ENCODE peak calls at places on chromosome 7, in seven cellular contexts. X is heart left ventricle, V is adrenal gland, D is IMR-90, P is osteocyte, R is GM13976, N is heart right ventricle. K is an unnamed sample.

GRCh38 chr7:73963252-73963822 is 64.6 kb upstream of the ELN start:
- DNase-seq in N (no peak), X (no peak), V (no peak), D (no peak), R (no peak), P (no peak), K (no peak)

GRCh38 chr7:42964293-42964692 is 32.1 kb downstream of the MRPL32 start:
- DNase-seq in V (no peak), P (no peak), N (no peak), R (no peak), X (no peak), D (no peak), K (no peak)

GRCh38 chr7:114021135-114021534 is 102.3 kb upstream of the PPP1R3A start:
- DNase-seq in R (no peak), D (peak), X (no peak), N (no peak), P (no peak), V (no peak), K (no peak)

GRCh38 chr7:20783131-20783715 is 3.5 kb downstream of the SP8 start:
- DNase-seq in P (no peak), D (no peak), R (no peak), N (no peak), X (no peak), V (no peak), K (no peak)

GRCh38 chr7:43531700-43532099 is 51.2 kb upstream of the STK17A start:
- DNase-seq in X (peak), D (no peak), N (peak), R (no peak), P (no peak), V (peak), K (no peak)

GRCh38 chr7:157430721-157431120 is 93.9 kb downstream of the DNAJB6 start:
- DNase-seq in X (no peak), P (no peak), N (no peak), R (no peak), D (no peak), V (no peak), K (no peak)

GRCh38 chr7:33903770-33904679 is 1.3 kb upstream of the BMPER start:
- DNase-seq in R (peak), V (peak), P (no peak), X (peak), D (peak), N (peak), K (peak)

GRCh38 chr7:14717711-14718304 is 184.7 kb downstream of the DGKB start:
- DNase-seq in V (no peak), X (no peak), N (no peak), P (no peak), D (peak), R (no peak), K (no peak)

GRCh38 chr7:140223515-140224221 is 46.9 kb upstream of the KDM7A start:
- DNase-seq in R (no peak), D (no peak), N (no peak), P (no peak), V (no peak), X (no peak), K (no peak)

GRCh38 chr7:143318661-143319060 is 2.8 kb downstream of the CLCN1 start:
- DNase-seq in X (peak), R (no peak), D (peak), V (no peak), N (no peak), P (no peak), K (no peak)

GRCh38 chr7:77702451-77703219 is 6.4 kb downstream of the RSBN1L start:
- DNase-seq in N (no peak), V (no peak), D (no peak), R (no peak), P (no peak), X (no peak), K (no peak)

GRCh38 chr7:63065684-63066083 is 933.0 kb upstream of the ZNF722 start:
- DNase-seq in X (no peak), N (no peak), P (peak), V (no peak), D (no peak), R (no peak), K (no peak)

GRCh38 chr7:155775691-155776090 is 36.6 kb downstream of the SHH start:
- DNase-seq in X (no peak), P (no peak), V (no peak), D (no peak), R (no peak), N (no peak), K (no peak)

GRCh38 chr7:7103343-7104313 is 78.7 kb upstream of the C1GALT1 start:
- DNase-seq in N (peak), R (peak), V (no peak), X (no peak), P (no peak), D (peak), K (peak)

GRCh38 chr7:43572516-43573049 is 10.3 kb upstream of the STK17A start:
- DNase-seq in X (peak), N (peak), P (no peak), V (no peak), D (peak), R (no peak), K (no peak)

GRCh38 chr7:49766966-49767365 is 6.5 kb upstream of the VWC2 start:
- DNase-seq in N (no peak), D (no peak), X (no peak), R (peak), V (no peak), P (no peak), K (peak)

GRCh38 chr7:74569501-74570075 is 87.9 kb upstream of the GTF2I start:
- DNase-seq in R (no peak), X (no peak), V (no peak), D (no peak), P (no peak), N (no peak), K (no peak)

GRCh38 chr7:117322741-117323584 is at the start of gene WNT2:
- DNase-seq in V (no peak), N (no peak), P (no peak), R (peak), D (peak), X (no peak), K (no peak)

GRCh38 chr7:5187605-5188004 is 2.4 kb upstream of the WIPI2 start:
- DNase-seq in N (no peak), X (no peak), R (no peak), D (no peak), V (no peak), P (no peak), K (no peak)

GRCh38 chr7:71682841-71683341 is 550.9 kb downstream of the GALNT17 start:
- DNase-seq in R (no peak), N (no peak), D (no peak), X (no peak), V (no peak), P (no peak), K (no peak)

GRCh38 chr7:112864380-112864779 is 74.2 kb upstream of the TMEM168 start:
- DNase-seq in P (no peak), D (no peak), R (no peak), X (no peak), V (no peak), N (no peak), K (no peak)

GRCh38 chr7:25029075-25029474 is 49.1 kb upstream of the OSBPL3 start:
- DNase-seq in X (no peak), N (no peak), D (no peak), V (no peak), P (no peak), R (no peak), K (no peak)

GRCh38 chr7:16067695-16068094 is 353.6 kb downstream of the CRPPA start:
- DNase-seq in P (no peak), X (no peak), D (no peak), N (no peak), V (no peak), R (no peak), K (no peak)

GRCh38 chr7:142248166-142249160 is 9.4 kb downstream of the PRSS58 start:
- DNase-seq in R (no peak), X (no peak), N (no peak), P (no peak), D (no peak), V (no peak), K (no peak)

GRCh38 chr7:33040803-33041516 is 21.6 kb downstream of the NT5C3A start:
- DNase-seq in X (no peak), R (peak), V (peak), D (peak), N (no peak), P (no peak), K (peak)

GRCh38 chr7:55054252-55054651 is 35.4 kb downstream of the EGFR start:
- DNase-seq in X (no peak), V (no peak), R (no peak), P (no peak), N (no peak), D (no peak), K (no peak)
- TF ChIP-seq CTCF in X (peak), V (no peak), R (no peak), P (no peak), N (no peak), D (no peak), K (no peak)

GRCh38 chr7:133585003-133585668 is 332.3 kb downstream of the EXOC4 start:
- DNase-seq in V (no peak), R (no peak), N (no peak), P (no peak), D (no peak), X (no peak), K (no peak)
- TF ChIP-seq CTCF in V (no peak), R (no peak), N (no peak), P (no peak), D (no peak), X (no peak), K (no peak)

GRCh38 chr7:154698726-154699291 is 304.1 kb downstream of the PAXIP1 start:
- DNase-seq in P (no peak), N (no peak), X (no peak), V (no peak), R (no peak), D (no peak), K (no peak)
- TF ChIP-seq CTCF in P (no peak), N (no peak), X (peak), V (no peak), R (peak), D (no peak), K (peak)

GRCh38 chr7:51324206-51324884 is 7.7 kb upstream of the COBL start:
- DNase-seq in D (no peak), X (no peak), V (no peak), R (no peak), N (no peak), P (peak), K (no peak)
- TF ChIP-seq CTCF in D (no peak), X (no peak), V (no peak), R (no peak), N (no peak), P (no peak), K (no peak)

DNA sequence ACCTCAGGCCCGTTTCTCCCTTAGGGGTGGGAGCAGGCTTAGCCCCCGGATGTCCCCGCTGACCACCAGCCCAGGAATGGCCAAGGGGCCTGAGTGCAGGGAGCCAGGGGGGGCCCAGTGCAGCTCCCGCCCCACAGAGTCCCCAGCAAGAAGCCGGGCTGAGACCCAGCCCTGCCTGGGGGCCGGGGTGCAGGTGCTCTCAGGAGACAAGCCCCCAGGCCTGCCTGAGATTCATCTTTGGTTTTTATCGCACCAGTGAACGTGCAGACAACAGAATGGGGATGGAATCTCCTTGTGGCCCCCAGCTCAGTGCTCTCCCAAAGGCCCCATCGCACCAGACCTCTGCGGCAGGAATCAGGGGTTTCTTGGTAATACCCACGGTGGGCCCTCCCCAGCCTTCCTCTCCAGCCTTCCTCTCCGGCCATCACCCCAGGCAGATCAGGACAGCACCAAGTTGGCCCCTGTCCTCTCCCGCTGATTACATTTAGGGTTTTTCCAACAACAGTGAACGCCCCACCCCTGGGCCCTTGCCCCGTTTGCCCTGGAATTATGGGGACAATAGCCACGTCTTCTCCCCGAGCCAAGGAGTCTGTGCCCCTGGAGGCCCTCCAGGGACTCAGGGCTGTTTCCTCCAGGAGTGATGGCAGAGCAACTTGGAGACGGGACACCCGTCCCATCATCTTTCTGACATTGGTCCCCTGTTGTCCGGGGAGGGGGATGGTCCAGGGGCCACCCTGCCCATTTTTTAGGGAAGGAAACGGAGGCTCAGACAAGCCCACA is 22.4 kb downstream of the ADAP1 start:
- DNase-seq in X (peak), P (no peak), R (no peak), V (no peak), D (no peak), N (no peak), K (no peak)
- TF ChIP-seq CTCF in X (no peak), P (no peak), R (no peak), V (no peak), D (no peak), N (no peak), K (no peak)

K was measured in GM10248.